ENCODE peak calls at places on chromosomes 4 and X, in eight cellular contexts. Y, D, T, G, H, S, K and F are unnamed samples.

GRCh38 chr4:41542526-41543270 is 4.7 kb downstream of the LIMCH1 start:
- DNase-seq in G (no peak), H (no peak), D (no peak), T (peak; percentile 48), S (no peak), K (no peak), Y (no peak), F (no peak)

GRCh38 chr4:69936566-69936965 is 5.7 kb downstream of the CSN1S1 start:
- DNase-seq in T (peak; percentile 7), D (no peak), S (no peak), K (peak; percentile 55), Y (no peak), H (no peak), G (no peak), F (no peak)

GRCh38 chr4:2408401-2408958 is 10.0 kb downstream of the ZFYVE28 start:
- DNase-seq in K (no peak), H (no peak), Y (no peak), S (no peak), D (no peak), G (no peak), T (no peak), F (no peak)

GRCh38 chrX:129193357-129193756 is 329.9 kb downstream of the SMARCA1 start:
- DNase-seq in S (no peak), Y (no peak), T (no peak), D (no peak), H (no peak), K (no peak), G (no peak), F (no peak)

GRCh38 chrX:69128573-69128972 is 36.7 kb downstream of the PJA1 start:
- DNase-seq in H (no peak), D (no peak), S (no peak), G (no peak), Y (no peak), T (peak; percentile 40), K (peak; percentile 58), F (no peak)

GRCh38 chr4:8365353-8365752 is 75.2 kb downstream of the ACOX3 start:
- DNase-seq in D (no peak), S (no peak), G (no peak), T (no peak), H (no peak), K (no peak), Y (no peak), F (no peak)

GRCh38 chr4:3747582-3747906 is 18.6 kb upstream of the ADRA2C start:
- DNase-seq in S (no peak), G (no peak), H (no peak), Y (no peak), D (no peak), K (peak; percentile 28), T (no peak), F (peak; percentile 14)

GRCh38 chrX:134484039-134484438 is 24.1 kb downstream of the HPRT1 start:
- DNase-seq in T (peak; percentile 36), S (no peak), Y (no peak), H (no peak), D (no peak), G (peak; percentile 13), K (peak; percentile 45), F (no peak)

GRCh38 chr4:39045791-39046221 is 13.6 kb upstream of the TMEM156 start:
- DNase-seq in H (no peak), T (no peak), D (no peak), G (peak; percentile 32), S (no peak), K (peak; percentile 49), Y (no peak), F (peak; percentile 15)

GRCh38 chr4:127631420-127631819 is 1.3 kb upstream of the INTU start:
- DNase-seq in Y (no peak), S (no peak), D (no peak), T (peak; percentile 17), G (no peak), H (no peak), K (peak; percentile 30), F (no peak)

GRCh38 chr4:185587444-185588161 is 52.3 kb upstream of the PDLIM3 start:
- DNase-seq in S (peak; percentile 41), T (no peak), Y (no peak), G (peak; percentile 60), K (no peak), H (no peak), D (no peak), F (peak; percentile 85)

GRCh38 chr4:72896515-72896914 is 173.0 kb downstream of the COX18 start:
- DNase-seq in S (no peak), H (no peak), K (peak; percentile 90), Y (peak; percentile 48), D (no peak), T (peak; percentile 92), G (no peak), F (no peak)

GRCh38 chr4:156773648-156774357 is 197.8 kb downstream of the PDGFC start:
- DNase-seq in H (no peak), G (no peak), S (no peak), T (peak; percentile 87), K (peak; percentile 70), D (no peak), Y (no peak), F (no peak)

GRCh38 chrX:43552166-43552565 is 103.9 kb upstream of the MAOA start:
- DNase-seq in G (no peak), K (no peak), S (no peak), D (no peak), Y (no peak), T (no peak), H (no peak), F (no peak)

GRCh38 chr4:4227510-4228355 is 1.0 kb upstream of the OTOP1 start:
- DNase-seq in T (no peak), D (no peak), S (no peak), Y (no peak), H (no peak), G (no peak), K (no peak), F (no peak)

GRCh38 chrX:22527302-22527701 is 254.6 kb downstream of the CBLL2 start:
- DNase-seq in S (no peak), G (no peak), T (no peak), Y (no peak), D (no peak), K (no peak), H (no peak), F (no peak)

DNA sequence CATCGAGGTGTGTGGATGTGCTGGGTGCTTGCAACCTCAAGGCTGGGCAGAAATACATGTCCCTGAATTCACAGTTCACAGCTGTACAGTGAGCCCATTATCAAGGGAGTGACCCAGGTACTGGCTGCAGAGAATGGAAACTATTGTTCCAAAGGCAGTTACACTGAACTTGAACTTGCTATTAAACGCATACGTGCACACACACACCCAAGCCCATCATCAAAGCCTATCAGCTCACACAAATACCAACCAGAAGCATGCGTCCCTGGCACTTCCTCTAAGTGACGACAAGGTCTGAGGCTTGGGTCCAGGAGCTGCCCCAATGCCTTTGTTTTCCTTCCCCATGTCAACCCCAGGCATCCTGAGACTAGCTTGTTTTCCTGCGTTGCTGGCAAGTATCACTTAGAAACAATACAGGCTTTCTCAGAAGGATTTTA is 88.6 kb downstream of the IRF2 start:
- DNase-seq in Y (no peak), S (no peak), T (no peak), G (no peak), D (no peak), H (no peak), K (no peak), F (no peak)
- H3K4me1 ChIP-seq in Y (peaks cover 10% of the 10 kb centered on the region), S (peaks cover 12% of the 10 kb centered on the region), T (peaks cover 23% of the 10 kb centered on the region), G (peaks cover 47% of the 10 kb centered on the region), D (peaks cover 49% of the 10 kb centered on the region), H (peaks cover 63% of the 10 kb centered on the region), K (peaks cover 18% of the 10 kb centered on the region), F (peaks cover 47% of the 10 kb centered on the region)

GRCh38 chr4:146846882-146847281 is 98.8 kb downstream of the TTC29 start:
- DNase-seq in K (no peak), S (no peak), H (no peak), D (no peak), G (no peak), T (no peak), Y (no peak), F (no peak)

DNA sequence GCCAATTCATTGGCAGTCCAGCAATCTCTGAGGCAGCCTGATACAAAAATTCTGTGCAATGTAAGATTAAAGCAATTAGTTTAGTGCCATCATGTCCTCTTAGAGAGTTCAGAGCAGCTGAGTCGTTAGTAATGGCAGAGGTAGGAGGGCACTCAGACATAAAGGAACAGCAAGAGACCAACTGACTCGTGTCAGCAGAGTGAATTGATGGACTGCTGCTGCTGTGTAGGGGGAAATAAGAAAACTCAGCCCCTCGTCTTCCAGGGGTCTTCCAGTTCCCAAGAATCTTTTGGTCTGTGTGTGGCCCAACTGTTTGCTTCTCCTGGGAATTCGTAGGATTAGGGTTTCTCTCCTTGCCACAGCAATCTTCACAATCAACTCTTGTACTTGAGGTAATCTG is 100.9 kb downstream of the TTC29 start:
- DNase-seq in H (no peak), S (no peak), K (no peak), T (no peak), Y (no peak), G (no peak), D (no peak), F (no peak)
- H3K27ac ChIP-seq in H (no peak overlapping the region), S (no peak overlapping the region), K (no peak overlapping the region), T (no peak overlapping the region), Y (no peak overlapping the region), G (no peak overlapping the region), D (no peak overlapping the region), F (no peak overlapping the region)

GRCh38 chrX:54885740-54886139 is 34.9 kb upstream of the TRO start:
- DNase-seq in S (no peak), T (no peak), D (no peak), Y (no peak), G (no peak), K (no peak), H (no peak), F (no peak)
- H3K9me3 ChIP-seq in S (no peaks in the 10 kb centered on the region), T (no peaks in the 10 kb centered on the region), D (no peaks in the 10 kb centered on the region), Y (no peaks in the 10 kb centered on the region), G (no peaks in the 10 kb centered on the region), K (no peaks in the 10 kb centered on the region), H (no peaks in the 10 kb centered on the region), F (no peaks in the 10 kb centered on the region)

GRCh38 chr4:138114434-138114833 is 127.7 kb downstream of the SLC7A11 start:
- DNase-seq in Y (no peak), H (no peak), G (no peak), T (no peak), D (no peak), K (peak; percentile 3), S (no peak), F (no peak)

GRCh38 chr4:138111462-138112000 is 130.6 kb downstream of the SLC7A11 start:
- DNase-seq in D (no peak), G (no peak), S (no peak), Y (no peak), T (peak; percentile 74), K (peak; percentile 70), H (no peak), F (no peak)

GRCh38 chr4:138110815-138111214 is 131.3 kb downstream of the SLC7A11 start:
- DNase-seq in H (no peak), D (no peak), T (peak; percentile 40), S (no peak), Y (no peak), G (no peak), K (peak; percentile 5), F (no peak)

GRCh38 chr4:138113819-138114415 is 128.2 kb downstream of the SLC7A11 start:
- DNase-seq in Y (no peak), G (no peak), K (peak; percentile 72), D (no peak), S (no peak), T (peak; percentile 74), H (no peak), F (no peak)

DNA sequence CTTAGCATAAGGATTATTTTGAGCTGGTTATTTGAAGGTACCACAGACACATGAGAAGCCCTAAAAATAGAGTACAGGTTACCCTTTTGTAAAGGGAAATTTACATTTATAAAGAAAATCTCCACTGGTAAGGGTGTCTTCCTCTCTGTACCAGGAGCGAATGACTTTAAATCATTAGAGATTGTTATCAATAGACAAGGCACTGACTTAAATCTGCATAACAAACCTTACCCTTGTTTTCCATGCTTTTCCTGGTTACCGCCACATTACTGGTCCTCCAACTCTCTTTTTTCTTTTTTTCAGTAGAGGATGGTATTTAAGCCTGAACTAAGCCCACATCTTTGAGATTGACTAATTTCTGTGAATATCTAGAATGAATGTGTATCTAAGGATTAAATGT is 129.8 kb downstream of the SLC7A11 start:
- DNase-seq in H (no peak), K (no peak), S (no peak), D (no peak), G (no peak), T (no peak), Y (no peak), F (no peak)
- H3K4me1 ChIP-seq in H (no peaks in the 10 kb centered on the region), K (peaks cover 29% of the 10 kb centered on the region), S (no peaks in the 10 kb centered on the region), D (no peaks in the 10 kb centered on the region), G (no peaks in the 10 kb centered on the region), T (no peaks in the 10 kb centered on the region), Y (no peaks in the 10 kb centered on the region), F (no peaks in the 10 kb centered on the region)